ENCODE peak calls at places on chromosomes 1 and 21, in four cellular contexts. H, U, G and Y are unnamed samples.

GRCh38 chr1:152777510-152778137 is 2.7 kb downstream of the LCE1F start:
- DNase-seq in H (peak; percentile 27), G (no peak), U (no peak), Y (peak; percentile 42)

GRCh38 chr21:29208666-29209059 is 78.2 kb downstream of the MAP3K7CL start:
- DNase-seq in G (no peak), U (no peak), H (peak; percentile 84), Y (peak; percentile 91)

GRCh38 chr1:224199679-224200078 is 16.6 kb downstream of the DEGS1 start:
- DNase-seq in U (no peak), H (no peak), G (no peak), Y (no peak)

GRCh38 chr1:241387216-241387615 is 30.2 kb upstream of the RGS7 start:
- DNase-seq in H (peak; percentile 39), U (no peak), G (no peak), Y (no peak)

GRCh38 chr1:167344112-167344511 is 123.4 kb downstream of the POU2F1 start:
- DNase-seq in G (no peak), U (no peak), H (peak; percentile 68), Y (no peak)

GRCh38 chr1:30684881-30685795 is 38.2 kb downstream of the MATN1 start:
- DNase-seq in H (no peak), U (no peak), G (peak; percentile 29), Y (no peak)

GRCh38 chr1:12491691-12492090 is 126.3 kb downstream of the DHRS3 start:
- DNase-seq in U (no peak), G (no peak), H (no peak), Y (no peak)

GRCh38 chr1:58762806-58763205 is 21.0 kb downstream of the JUN start:
- DNase-seq in U (no peak), G (no peak), H (peak; percentile 85), Y (no peak)

GRCh38 chr21:36732761-36733160 is 33.8 kb downstream of the SIM2 start:
- DNase-seq in H (no peak), G (no peak), U (no peak), Y (no peak)

GRCh38 chr1:44030606-44031050 is 634 bp downstream of the SLC6A9 start:
- DNase-seq in U (peak; percentile 83), H (peak; percentile 55), G (no peak), Y (peak; percentile 51)

GRCh38 chr1:163084330-163084729 is 15.2 kb downstream of the RGS4 start:
- DNase-seq in H (peak; percentile 79), G (no peak), U (no peak), Y (peak; percentile 84)

GRCh38 chr1:202945483-202945882 is 12.6 kb downstream of the ADIPOR1 start:
- DNase-seq in G (no peak), H (no peak), U (no peak), Y (no peak)

GRCh38 chr1:230632273-230632873 is 9.9 kb upstream of the COG2 start:
- DNase-seq in G (no peak), U (no peak), H (peak; percentile 61), Y (peak; percentile 38)

GRCh38 chr1:218366322-218367052 is 21.4 kb downstream of the TGFB2 start:
- DNase-seq in H (no peak), U (no peak), G (no peak), Y (peak; percentile 24)

GRCh38 chr1:226201029-226201593 is 14.6 kb upstream of the ACBD3 start:
- DNase-seq in H (peak; percentile 20), U (no peak), G (no peak), Y (peak; percentile 55)

GRCh38 chr1:46175243-46175642 is 356 bp downstream of the TSPAN1 start:
- DNase-seq in H (no peak), G (no peak), U (no peak), Y (no peak)

GRCh38 chr1:3012511-3013291 is 8.6 kb upstream of the ACTRT2 start:
- DNase-seq in G (peak; percentile 40), U (no peak), H (peak; percentile 7), Y (peak; percentile 40)

GRCh38 chr21:43992121-43992520 is 20.0 kb upstream of the TRAPPC10 start:
- DNase-seq in U (no peak), H (no peak), G (no peak), Y (no peak)

GRCh38 chr1:234398849-234399381 is 25.7 kb downstream of the COA6 start:
- DNase-seq in G (no peak), U (no peak), H (peak; percentile 70), Y (no peak)

GRCh38 chr1:224542783-224543440 is 73.2 kb upstream of the CNIH3 start:
- DNase-seq in U (no peak), H (peak; percentile 100), G (no peak), Y (peak; percentile 93)

GRCh38 chr1:15104768-15105167 is 48.8 kb upstream of the TMEM51 start:
- DNase-seq in U (no peak), H (no peak), G (no peak), Y (no peak)

GRCh38 chr1:230303822-230304221 is 122.3 kb downstream of the PGBD5 start:
- DNase-seq in G (no peak), U (no peak), H (peak; percentile 76), Y (peak; percentile 83)

GRCh38 chr1:3019516-3020051 is 1.7 kb upstream of the ACTRT2 start:
- DNase-seq in G (no peak), U (peak; percentile 62), H (no peak), Y (no peak)

GRCh38 chr1:85578321-85579295 is 2.0 kb upstream of the CCN1 start:
- DNase-seq in U (no peak), G (no peak), H (peak; percentile 97), Y (peak; percentile 80)

GRCh38 chr1:155976062-155976912 is 2.1 kb downstream of the ARHGEF2 start:
- DNase-seq in H (peak; percentile 82), G (peak; percentile 78), U (no peak), Y (peak; percentile 82)

GRCh38 chr1:234315091-234315541 is 58.1 kb upstream of the COA6 start:
- DNase-seq in H (peak; percentile 80), U (no peak), G (no peak), Y (peak; percentile 55)